ENCODE peak calls at places on chromosomes 6 and 20, in eight cellular contexts. G is CD4-positive, alpha-beta memory T cell; H is PC-3; V is SHP77; O is mesenchymal stem cell; K is Daoy; Y is esophagus muscularis mucosa; R is stromal cell of bone marrow. I is an unnamed sample.

GRCh38 chr6:108434222-108434621 is 126.5 kb upstream of the FOXO3 start:
- DNase-seq in G (no peak), H (no peak), V (no peak), O (no peak), K (no peak), Y (no peak), R (no peak), I (no peak)

GRCh38 chr20:47487175-47487917 is 14.3 kb upstream of the NCOA3 start:
- DNase-seq in G (peak; percentile 89), H (no peak), V (no peak), O (peak; percentile 14), K (peak; percentile 66), Y (no peak), R (no peak), I (no peak)

GRCh38 chr6:127481628-127482027 is 22.4 kb upstream of the KIAA0408 start:
- DNase-seq in G (no peak), H (peak; percentile 68), V (no peak), O (peak; percentile 29), K (peak; percentile 85), Y (no peak), R (no peak), I (no peak)

GRCh38 chr6:44480097-44480539 is 92.6 kb downstream of the CDC5L start:
- DNase-seq in G (no peak), H (no peak), V (no peak), O (no peak), K (no peak), Y (no peak), R (no peak), I (no peak)

GRCh38 chr6:163760860-163761259 is 346.3 kb downstream of the QKI start:
- DNase-seq in G (no peak), H (no peak), V (no peak), O (no peak), K (no peak), Y (peak; percentile 57), R (no peak), I (no peak)

GRCh38 chr20:22402550-22402949 is 181.8 kb downstream of the FOXA2 start:
- DNase-seq in G (no peak), H (no peak), V (no peak), O (no peak), K (no peak), Y (no peak), R (no peak), I (peak; percentile 61)

GRCh38 chr20:46057856-46058655 is 29.0 kb downstream of the SLC12A5 start:
- DNase-seq in G (no peak), H (no peak), V (no peak), O (peak; percentile 63), K (peak; percentile 56), Y (peak; percentile 91), R (no peak), I (no peak)

GRCh38 chr20:48691523-48691922 is 136.3 kb downstream of the PREX1 start:
- DNase-seq in G (no peak), H (no peak), V (no peak), O (no peak), K (no peak), Y (no peak), R (no peak), I (no peak)

GRCh38 chr20:19735446-19735845 is 22.6 kb upstream of the RIN2 start:
- DNase-seq in G (no peak), H (peak; percentile 97), V (peak; percentile 16), O (peak; percentile 90), K (peak; percentile 87), Y (no peak), R (peak; percentile 93), I (no peak)

GRCh38 chr6:51495016-51495805 is 592.2 kb downstream of the PKHD1 start:
- DNase-seq in G (no peak), H (no peak), V (no peak), O (no peak), K (no peak), Y (no peak), R (no peak), I (no peak)

GRCh38 chr20:50837532-50838321 is 42.9 kb downstream of the BCAS4 start:
- DNase-seq in G (no peak), H (peak; percentile 11), V (no peak), O (no peak), K (peak; percentile 65), Y (no peak), R (peak; percentile 49), I (no peak)

GRCh38 chr6:17012421-17013225 is 89.2 kb upstream of the STMND1 start:
- DNase-seq in G (no peak), H (peak; percentile 15), V (no peak), O (peak; percentile 81), K (no peak), Y (peak; percentile 92), R (no peak), I (no peak)